ENCODE peak calls at places on chromosome 18, in nine cellular contexts. X is CD8-positive, alpha-beta memory T cell; S is aorta; B is AG10803; W is adrenal gland; Z is uterus; E is cardiac muscle cell; T is ovary; I is iPS DF 6.9. F is an unnamed sample.

GRCh38 chr18:62425465-62426190 is 97.2 kb upstream of the ZCCHC2 start:
- DNase-seq in X (peak; percentile 20), S (no peak), B (peak; percentile 96), W (peak; percentile 91), Z (peak; percentile 93), E (peak; percentile 98), T (peak; percentile 73), I (peak; percentile 88), F (no peak)

GRCh38 chr18:11419336-11419735 is 190.1 kb upstream of the SLC35G4 start:
- DNase-seq in X (no peak), S (no peak), B (no peak), W (no peak), Z (no peak), E (peak; percentile 3), T (no peak), I (no peak), F (no peak)

GRCh38 chr18:80023173-80023572 is 11.1 kb upstream of the RBFA start:
- DNase-seq in X (no peak), S (no peak), B (no peak), W (no peak), Z (no peak), E (no peak), T (no peak), I (peak; percentile 43), F (no peak)

GRCh38 chr18:66752733-66753132 is 148.8 kb upstream of the CDH19 start:
- DNase-seq in X (no peak), S (no peak), B (no peak), W (no peak), Z (no peak), E (no peak), T (no peak), I (no peak), F (no peak)

GRCh38 chr18:54777118-54777791 is 51.0 kb upstream of the RAB27B start:
- DNase-seq in X (no peak), S (no peak), B (no peak), W (no peak), Z (no peak), E (no peak), T (no peak), I (no peak), F (no peak)

GRCh38 chr18:78875268-78875997 is 104.2 kb upstream of the SALL3 start:
- DNase-seq in X (no peak), S (no peak), B (no peak), W (peak; percentile 40), Z (no peak), E (peak; percentile 40), T (no peak), I (peak; percentile 29), F (no peak)

GRCh38 chr18:67504739-67505138 is 11.8 kb downstream of the DSEL start:
- DNase-seq in X (no peak), S (no peak), B (no peak), W (no peak), Z (no peak), E (no peak), T (no peak), I (no peak), F (no peak)

GRCh38 chr18:61435064-61435652 is 101.9 kb downstream of the CDH20 start:
- DNase-seq in X (no peak), S (no peak), B (peak; percentile 8), W (no peak), Z (no peak), E (peak; percentile 21), T (no peak), I (peak; percentile 29), F (no peak)

GRCh38 chr18:49345931-49346696 is 114.3 kb downstream of the DYM start:
- DNase-seq in X (no peak), S (no peak), B (no peak), W (no peak), Z (no peak), E (no peak), T (no peak), I (no peak), F (no peak)

GRCh38 chr18:63947051-63947790 is 1.9 kb upstream of the HMSD start:
- DNase-seq in X (no peak), S (no peak), B (no peak), W (no peak), Z (no peak), E (no peak), T (no peak), I (no peak), F (no peak)

DNA sequence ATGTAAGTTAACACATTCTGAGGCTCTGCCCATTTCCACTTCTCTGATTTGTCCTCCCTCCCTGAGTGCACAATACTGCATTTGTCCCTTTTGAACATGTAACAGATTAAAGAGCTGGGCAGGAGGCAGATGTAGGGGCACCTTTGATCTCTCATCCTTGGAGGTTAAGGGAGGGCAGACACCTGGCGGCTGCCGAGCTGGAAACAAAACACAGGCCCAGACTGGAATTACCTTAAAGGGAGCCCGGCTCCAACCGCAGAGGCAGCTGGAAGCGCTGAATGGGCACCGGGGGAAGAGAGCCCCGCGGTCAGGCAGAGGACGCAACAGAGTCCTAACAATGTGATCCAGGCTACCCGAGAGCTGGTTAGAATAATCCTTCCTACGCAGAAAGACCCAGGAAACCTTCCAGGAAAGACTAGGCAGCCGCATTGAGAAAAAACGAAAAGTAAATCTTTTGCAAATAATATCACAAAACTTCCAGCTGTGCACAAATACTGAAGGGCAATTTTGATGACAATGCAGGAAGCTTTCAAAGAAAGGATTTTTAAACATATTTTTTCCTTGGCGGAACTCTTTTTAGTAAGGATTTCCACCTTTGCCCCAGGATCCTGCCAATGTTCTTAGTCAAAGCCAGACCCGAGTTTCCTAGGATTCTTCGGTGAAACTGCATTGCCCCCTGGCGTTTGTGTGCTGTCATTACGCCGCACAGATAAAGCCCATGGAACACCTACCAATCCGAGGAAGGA is 216.0 kb downstream of the TGIF1 start:
- DNase-seq in X (peak; percentile 62), S (peak; percentile 92), B (peak; percentile 85), W (peak; percentile 87), Z (peak; percentile 83), E (peak; percentile 94), T (peak; percentile 81), I (peak; percentile 90), F (peak; percentile 3)
- H3K4me3 ChIP-seq in X (no peak overlapping the region), S (no peak overlapping the region), B (no peak overlapping the region), W (no peak overlapping the region), Z (peak overlapping the region; percentile 7), E (peak overlapping the region; percentile 21), T (no peak overlapping the region), I (no peak overlapping the region), F (peak overlapping the region; percentile 33)

DNA sequence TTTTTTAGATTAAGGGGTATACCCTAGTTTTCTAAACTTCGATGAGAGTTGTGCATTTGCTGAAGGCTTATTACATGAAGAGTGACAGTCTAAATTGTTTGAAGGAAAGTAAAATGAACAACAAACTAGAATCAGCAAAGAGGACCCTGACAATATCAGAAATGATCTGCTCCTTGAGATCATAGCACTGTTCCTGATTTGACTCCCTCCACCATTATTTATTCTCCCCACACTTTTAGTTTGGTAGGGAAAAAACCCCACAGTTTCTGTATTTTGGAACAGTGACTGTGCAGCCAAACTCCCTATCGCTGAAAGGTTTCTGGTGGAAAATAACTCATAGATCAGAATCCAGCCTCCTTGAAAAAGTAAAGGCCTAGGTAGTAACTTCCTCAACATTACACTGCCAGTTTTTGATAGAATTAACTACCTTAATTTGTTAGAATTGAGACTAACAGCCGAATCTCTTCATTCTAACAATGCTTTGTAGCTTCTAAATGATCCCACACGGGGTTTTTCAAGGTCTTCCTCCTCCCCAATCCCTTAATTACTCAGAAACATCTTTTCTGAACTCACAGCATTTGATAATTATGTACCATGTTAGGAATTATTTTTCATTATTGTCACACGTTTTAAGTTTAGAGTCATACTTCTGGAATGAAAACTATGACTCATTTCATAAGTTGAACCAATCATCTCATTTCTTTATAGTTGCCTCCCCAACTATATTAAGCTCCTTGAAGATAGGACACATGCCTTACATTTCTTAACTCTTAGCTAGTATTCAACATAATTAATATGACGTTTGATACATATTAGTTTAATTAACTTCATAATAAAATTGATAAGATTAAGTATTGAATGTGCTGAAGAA is 2.9 kb downstream of the MYL12A start:
- DNase-seq in X (no peak), S (no peak), B (peak; percentile 91), W (no peak), Z (no peak), E (peak; percentile 84), T (no peak), I (no peak), F (no peak)
- H3K4me3 ChIP-seq in X (peak overlapping the region; percentile 42), S (no peak overlapping the region), B (peak overlapping the region; percentile 93), W (no peak overlapping the region), Z (no peak overlapping the region), E (no peak overlapping the region), T (no peak overlapping the region), I (no peak overlapping the region), F (no peak overlapping the region)

DNA sequence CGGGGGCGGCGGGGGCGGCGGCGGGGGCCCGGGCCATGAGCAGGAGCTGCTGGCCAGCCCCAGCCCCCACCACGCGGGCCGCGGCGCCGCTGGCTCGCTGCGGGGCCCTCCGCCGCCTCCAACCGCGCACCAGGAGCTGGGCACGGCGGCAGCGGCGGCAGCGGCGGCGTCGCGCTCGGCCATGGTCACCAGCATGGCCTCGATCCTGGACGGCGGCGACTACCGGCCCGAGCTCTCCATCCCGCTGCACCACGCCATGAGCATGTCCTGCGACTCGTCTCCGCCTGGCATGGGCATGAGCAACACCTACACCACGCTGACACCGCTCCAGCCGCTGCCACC is 648 bp downstream of the ONECUT2 start:
- DNase-seq in X (no peak), S (no peak), B (no peak), W (no peak), Z (no peak), E (no peak), T (no peak), I (no peak), F (no peak)
- H3K4me3 ChIP-seq in X (no peak overlapping the region), S (peak overlapping the region; percentile 65), B (no peak overlapping the region), W (no peak overlapping the region), Z (no peak overlapping the region), E (peak overlapping the region; percentile 6), T (no peak overlapping the region), I (peak overlapping the region; percentile 0), F (no peak overlapping the region)

DNA sequence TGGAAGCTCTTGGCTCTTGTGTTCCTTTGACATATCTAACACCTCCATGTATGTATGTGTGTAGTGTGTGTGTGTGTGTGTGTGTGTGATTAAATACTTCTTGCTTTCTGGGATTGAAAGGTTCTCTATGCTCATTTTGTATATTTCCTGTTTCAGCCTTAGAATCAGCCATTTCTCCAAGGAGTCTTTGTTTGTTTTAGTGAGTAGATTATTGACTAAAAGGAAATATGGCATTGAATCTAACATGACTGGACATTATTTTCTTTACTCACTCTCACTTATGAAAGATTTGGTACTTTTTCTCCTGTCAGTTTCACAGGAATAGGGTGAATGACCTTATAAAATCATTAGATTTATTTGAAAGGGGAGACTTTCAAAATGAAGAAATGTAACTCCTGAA is 413.8 kb upstream of the SLC14A2 start:
- DNase-seq in X (no peak), S (no peak), B (no peak), W (no peak), Z (no peak), E (no peak), T (no peak), I (no peak), F (no peak)
- H3K4me3 ChIP-seq in X (no peak overlapping the region), S (no peak overlapping the region), B (no peak overlapping the region), W (no peak overlapping the region), Z (no peak overlapping the region), E (no peak overlapping the region), T (no peak overlapping the region), I (no peak overlapping the region), F (no peak overlapping the region)

F was measured in esophagus squamous epithelium.